ENCODE peak calls at places on chromosomes 7 and 10, in ten cellular contexts. One of them, this sample, is unnamed.

GRCh38 chr7:10022957-10023356 is 950.7 kb upstream of the PHF14 start:
- DNase-seq in H1: no peak
- DNase-seq in GM23248: peak; percentile 0
- DNase-seq in IMR-90: no peak
- DNase-seq in H9: peak; percentile 41
- DNase-seq in SK-N-SH: peak; percentile 13
- DNase-seq in neural progenitor cell: peak; percentile 62
- DNase-seq in endodermal cell: peak; percentile 74
- DNase-seq in PC-3: peak; percentile 65
- DNase-seq in fibroblast of lung: peak; percentile 6
- DNase-seq in this sample: no peak

GRCh38 chr7:100545636-100546128 is 6.7 kb downstream of the AGFG2 start:
- DNase-seq in H1: no peak
- DNase-seq in GM23248: peak; percentile 90
- DNase-seq in IMR-90: peak; percentile 86
- DNase-seq in H9: peak; percentile 68
- DNase-seq in SK-N-SH: peak; percentile 74
- DNase-seq in neural progenitor cell: peak; percentile 27
- DNase-seq in endodermal cell: peak; percentile 85
- DNase-seq in PC-3: peak; percentile 91
- DNase-seq in fibroblast of lung: peak; percentile 88
- DNase-seq in this sample: no peak

GRCh38 chr7:22060197-22060596 is 114.5 kb upstream of the CDCA7L start:
- DNase-seq in H1: no peak
- DNase-seq in GM23248: no peak
- DNase-seq in IMR-90: no peak
- DNase-seq in H9: no peak
- DNase-seq in SK-N-SH: no peak
- DNase-seq in neural progenitor cell: no peak
- DNase-seq in endodermal cell: no peak
- DNase-seq in PC-3: no peak
- DNase-seq in fibroblast of lung: no peak
- DNase-seq in this sample: no peak

GRCh38 chr10:4053940-4054339 is 268.9 kb upstream of the KLF6 start:
- DNase-seq in H1: no peak
- DNase-seq in GM23248: no peak
- DNase-seq in IMR-90: no peak
- DNase-seq in H9: no peak
- DNase-seq in SK-N-SH: no peak
- DNase-seq in neural progenitor cell: no peak
- DNase-seq in endodermal cell: no peak
- DNase-seq in PC-3: no peak
- DNase-seq in fibroblast of lung: no peak
- DNase-seq in this sample: no peak

GRCh38 chr10:103053659-103054581 is 135.8 kb downstream of the CNNM2 start:
- DNase-seq in H1: peak; percentile 60
- DNase-seq in GM23248: peak; percentile 22
- DNase-seq in IMR-90: peak; percentile 88
- DNase-seq in H9: peak; percentile 82
- DNase-seq in SK-N-SH: peak; percentile 77
- DNase-seq in neural progenitor cell: peak; percentile 78
- DNase-seq in endodermal cell: peak; percentile 85
- DNase-seq in PC-3: peak; percentile 41
- DNase-seq in fibroblast of lung: peak; percentile 79
- DNase-seq in this sample: peak; percentile 78

GRCh38 chr7:46322937-46323336 is 401.9 kb upstream of the IGFBP3 start:
- DNase-seq in H1: no peak
- DNase-seq in GM23248: no peak
- DNase-seq in IMR-90: no peak
- DNase-seq in H9: no peak
- DNase-seq in SK-N-SH: no peak
- DNase-seq in neural progenitor cell: no peak
- DNase-seq in endodermal cell: no peak
- DNase-seq in PC-3: no peak
- DNase-seq in fibroblast of lung: no peak
- DNase-seq in this sample: no peak

GRCh38 chr10:65040796-65041195 is 1519.6 kb downstream of the REEP3 start:
- DNase-seq in H1: no peak
- DNase-seq in GM23248: no peak
- DNase-seq in IMR-90: no peak
- DNase-seq in H9: no peak
- DNase-seq in SK-N-SH: no peak
- DNase-seq in neural progenitor cell: no peak
- DNase-seq in endodermal cell: no peak
- DNase-seq in PC-3: peak; percentile 39
- DNase-seq in fibroblast of lung: no peak
- DNase-seq in this sample: no peak

GRCh38 chr7:24456526-24457214 is 116.6 kb upstream of the PALS2 start:
- DNase-seq in H1: no peak
- DNase-seq in GM23248: no peak
- DNase-seq in IMR-90: no peak
- DNase-seq in H9: no peak
- DNase-seq in SK-N-SH: no peak
- DNase-seq in neural progenitor cell: no peak
- DNase-seq in endodermal cell: no peak
- DNase-seq in PC-3: no peak
- DNase-seq in fibroblast of lung: no peak
- DNase-seq in this sample: no peak

GRCh38 chr10:35925511-35925910 is 283.4 kb upstream of the FZD8 start:
- DNase-seq in H1: no peak
- DNase-seq in GM23248: peak; percentile 22
- DNase-seq in IMR-90: no peak
- DNase-seq in H9: no peak
- DNase-seq in SK-N-SH: no peak
- DNase-seq in neural progenitor cell: no peak
- DNase-seq in endodermal cell: peak; percentile 62
- DNase-seq in PC-3: peak; percentile 79
- DNase-seq in fibroblast of lung: no peak
- DNase-seq in this sample: no peak

GRCh38 chr7:32941181-32941995 is 15.9 kb upstream of the FKBP9 start:
- DNase-seq in H1: no peak
- DNase-seq in GM23248: peak; percentile 36
- DNase-seq in IMR-90: no peak
- DNase-seq in H9: peak; percentile 41
- DNase-seq in SK-N-SH: no peak
- DNase-seq in neural progenitor cell: peak; percentile 24
- DNase-seq in endodermal cell: no peak
- DNase-seq in PC-3: no peak
- DNase-seq in fibroblast of lung: no peak
- DNase-seq in this sample: no peak
- H3K9ac ChIP-seq in H1: no peak overlapping the region
- H3K9ac ChIP-seq in GM23248: peak overlapping the region; percentile 88
- H3K9ac ChIP-seq in IMR-90: peak overlapping the region; percentile 96
- H3K9ac ChIP-seq in H9: no peak overlapping the region
- H3K9ac ChIP-seq in SK-N-SH: peak overlapping the region; percentile 84
- H3K9ac ChIP-seq in neural progenitor cell: no peak overlapping the region
- H3K9ac ChIP-seq in endodermal cell: peak overlapping the region; percentile 52
- H3K9ac ChIP-seq in PC-3: no peak overlapping the region
- H3K9ac ChIP-seq in fibroblast of lung: peak overlapping the region; percentile 80
- H3K9ac ChIP-seq in this sample: no peak overlapping the region

GRCh38 chr7:120988591-120989299 is at the start of gene CPED1:
- DNase-seq in H1: peak; percentile 72
- DNase-seq in GM23248: peak; percentile 85
- DNase-seq in IMR-90: peak; percentile 90
- DNase-seq in H9: peak; percentile 60
- DNase-seq in SK-N-SH: peak; percentile 88
- DNase-seq in neural progenitor cell: peak; percentile 77
- DNase-seq in endodermal cell: peak; percentile 78
- DNase-seq in PC-3: peak; percentile 55
- DNase-seq in fibroblast of lung: peak; percentile 96
- DNase-seq in this sample: peak; percentile 15

GRCh38 chr7:120990468-120991118 is 2.1 kb downstream of the CPED1 start:
- DNase-seq in H1: no peak
- DNase-seq in GM23248: peak; percentile 33
- DNase-seq in IMR-90: peak; percentile 31
- DNase-seq in H9: no peak
- DNase-seq in SK-N-SH: peak; percentile 24
- DNase-seq in neural progenitor cell: no peak
- DNase-seq in endodermal cell: no peak
- DNase-seq in PC-3: no peak
- DNase-seq in fibroblast of lung: peak; percentile 56
- DNase-seq in this sample: no peak

GRCh38 chr7:120991133-120991532 is 2.6 kb downstream of the CPED1 start:
- DNase-seq in H1: no peak
- DNase-seq in GM23248: no peak
- DNase-seq in IMR-90: no peak
- DNase-seq in H9: no peak
- DNase-seq in SK-N-SH: no peak
- DNase-seq in neural progenitor cell: no peak
- DNase-seq in endodermal cell: no peak
- DNase-seq in PC-3: no peak
- DNase-seq in fibroblast of lung: no peak
- DNase-seq in this sample: no peak

GRCh38 chr7:120987683-120988590 is 574 bp upstream of the CPED1 start:
- DNase-seq in H1: peak; percentile 90
- DNase-seq in GM23248: peak; percentile 96
- DNase-seq in IMR-90: peak; percentile 94
- DNase-seq in H9: peak; percentile 86
- DNase-seq in SK-N-SH: peak; percentile 84
- DNase-seq in neural progenitor cell: peak; percentile 92
- DNase-seq in endodermal cell: peak; percentile 94
- DNase-seq in PC-3: peak; percentile 90
- DNase-seq in fibroblast of lung: peak; percentile 97
- DNase-seq in this sample: peak; percentile 84

GRCh38 chr7:120989571-120990220 is 1.2 kb downstream of the CPED1 start:
- DNase-seq in H1: no peak
- DNase-seq in GM23248: peak; percentile 48
- DNase-seq in IMR-90: peak; percentile 38
- DNase-seq in H9: no peak
- DNase-seq in SK-N-SH: peak; percentile 31
- DNase-seq in neural progenitor cell: no peak
- DNase-seq in endodermal cell: peak; percentile 49
- DNase-seq in PC-3: no peak
- DNase-seq in fibroblast of lung: peak; percentile 50
- DNase-seq in this sample: no peak
- H3K9ac ChIP-seq in H1: no peak overlapping the region
- H3K9ac ChIP-seq in GM23248: peak overlapping the region; percentile 78
- H3K9ac ChIP-seq in IMR-90: peak overlapping the region; percentile 87
- H3K9ac ChIP-seq in H9: no peak overlapping the region
- H3K9ac ChIP-seq in SK-N-SH: peak overlapping the region; percentile 62
- H3K9ac ChIP-seq in neural progenitor cell: no peak overlapping the region
- H3K9ac ChIP-seq in endodermal cell: no peak overlapping the region
- H3K9ac ChIP-seq in PC-3: peak overlapping the region; percentile 4
- H3K9ac ChIP-seq in fibroblast of lung: peak overlapping the region; percentile 85
- H3K9ac ChIP-seq in this sample: no peak overlapping the region

DNA sequence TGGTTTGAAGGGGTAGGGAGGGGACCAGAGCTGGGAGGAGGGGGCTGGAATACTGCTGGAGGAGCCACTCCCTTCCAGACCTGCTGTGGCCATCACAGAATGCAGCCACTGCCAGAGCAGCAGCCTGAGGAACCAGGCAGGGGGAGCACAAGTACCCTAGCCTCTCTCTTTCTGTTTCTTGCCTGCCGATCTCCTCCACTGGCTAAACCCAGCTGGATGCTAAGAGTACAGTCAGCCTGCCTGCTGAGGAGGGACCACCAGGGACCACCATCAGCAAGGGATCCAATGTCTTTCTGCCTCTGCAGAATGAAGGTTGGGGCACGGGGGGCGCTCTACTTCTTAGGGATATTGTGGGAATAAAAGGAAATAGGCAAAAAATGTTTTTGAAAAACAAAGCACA is 4.7 kb downstream of the BLVRA start:
- DNase-seq in H1: peak; percentile 48
- DNase-seq in GM23248: no peak
- DNase-seq in IMR-90: no peak
- DNase-seq in H9: peak; percentile 54
- DNase-seq in SK-N-SH: no peak
- DNase-seq in neural progenitor cell: peak; percentile 42
- DNase-seq in endodermal cell: peak; percentile 67
- DNase-seq in PC-3: no peak
- DNase-seq in fibroblast of lung: no peak
- DNase-seq in this sample: no peak
- H3K9ac ChIP-seq in H1: no peak overlapping the region
- H3K9ac ChIP-seq in GM23248: no peak overlapping the region
- H3K9ac ChIP-seq in IMR-90: no peak overlapping the region
- H3K9ac ChIP-seq in H9: no peak overlapping the region
- H3K9ac ChIP-seq in SK-N-SH: no peak overlapping the region
- H3K9ac ChIP-seq in neural progenitor cell: no peak overlapping the region
- H3K9ac ChIP-seq in endodermal cell: no peak overlapping the region
- H3K9ac ChIP-seq in PC-3: no peak overlapping the region
- H3K9ac ChIP-seq in fibroblast of lung: no peak overlapping the region
- H3K9ac ChIP-seq in this sample: no peak overlapping the region

DNA sequence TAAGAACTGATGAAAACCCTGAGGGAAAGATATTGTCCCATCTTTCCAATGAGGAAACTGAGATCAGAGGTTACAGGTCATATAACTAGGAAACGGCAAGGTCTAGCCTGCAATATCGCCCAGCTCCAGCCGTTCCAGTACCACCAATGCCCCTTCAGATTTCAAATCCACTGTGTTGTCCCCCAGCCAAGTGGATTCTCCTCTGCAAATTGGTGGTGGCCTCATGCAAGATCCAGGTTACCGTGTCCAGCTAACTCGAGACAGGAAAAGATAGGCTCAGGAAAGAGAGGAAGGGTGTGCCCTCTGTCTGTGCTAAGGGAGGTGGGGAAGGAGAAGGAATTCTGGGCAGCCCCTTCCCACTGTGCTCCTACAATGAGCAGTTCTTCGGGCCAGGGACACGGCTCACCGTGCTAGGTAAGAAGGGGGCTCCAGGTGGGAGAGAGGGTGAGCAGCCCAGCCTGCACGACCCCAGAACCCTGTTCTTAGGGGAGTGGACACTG is 25.3 kb downstream of the PRSS2 start:
- DNase-seq in H1: no peak
- DNase-seq in GM23248: no peak
- DNase-seq in IMR-90: no peak
- DNase-seq in H9: peak; percentile 42
- DNase-seq in SK-N-SH: no peak
- DNase-seq in neural progenitor cell: peak; percentile 20
- DNase-seq in endodermal cell: no peak
- DNase-seq in PC-3: peak; percentile 47
- DNase-seq in fibroblast of lung: no peak
- DNase-seq in this sample: peak; percentile 51
- H3K9ac ChIP-seq in H1: no peak overlapping the region
- H3K9ac ChIP-seq in GM23248: no peak overlapping the region
- H3K9ac ChIP-seq in IMR-90: no peak overlapping the region
- H3K9ac ChIP-seq in H9: peak overlapping the region; percentile 66
- H3K9ac ChIP-seq in SK-N-SH: no peak overlapping the region
- H3K9ac ChIP-seq in neural progenitor cell: no peak overlapping the region
- H3K9ac ChIP-seq in endodermal cell: no peak overlapping the region
- H3K9ac ChIP-seq in PC-3: peak overlapping the region; percentile 100
- H3K9ac ChIP-seq in fibroblast of lung: no peak overlapping the region
- H3K9ac ChIP-seq in this sample: peak overlapping the region; percentile 99

DNA sequence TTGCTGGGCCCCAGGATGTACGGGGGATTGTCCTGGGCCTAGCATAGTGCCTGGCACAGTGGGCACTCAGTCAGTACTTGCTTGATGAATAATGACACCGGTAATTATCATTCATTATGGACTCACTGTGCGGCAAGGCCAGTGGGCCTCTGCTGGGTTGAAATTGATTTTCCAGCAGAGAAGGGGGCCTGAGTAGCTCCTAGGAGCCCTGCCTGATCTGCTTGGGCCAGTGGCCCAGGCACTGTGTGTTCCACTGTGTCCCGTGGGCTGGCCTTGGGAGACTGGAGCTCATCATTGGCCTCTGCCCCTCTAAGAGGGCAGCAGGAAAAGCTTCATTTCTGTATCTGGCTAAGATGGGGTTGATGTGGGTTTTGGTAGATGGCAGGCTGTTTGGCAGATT is 1.4 kb downstream of the CHST3 start:
- DNase-seq in H1: no peak
- DNase-seq in GM23248: peak; percentile 53
- DNase-seq in IMR-90: no peak
- DNase-seq in H9: no peak
- DNase-seq in SK-N-SH: peak; percentile 26
- DNase-seq in neural progenitor cell: no peak
- DNase-seq in endodermal cell: no peak
- DNase-seq in PC-3: no peak
- DNase-seq in fibroblast of lung: no peak
- DNase-seq in this sample: no peak
- H3K9ac ChIP-seq in H1: no peak overlapping the region
- H3K9ac ChIP-seq in GM23248: peak overlapping the region; percentile 94
- H3K9ac ChIP-seq in IMR-90: peak overlapping the region; percentile 94
- H3K9ac ChIP-seq in H9: no peak overlapping the region
- H3K9ac ChIP-seq in SK-N-SH: peak overlapping the region; percentile 81
- H3K9ac ChIP-seq in neural progenitor cell: no peak overlapping the region
- H3K9ac ChIP-seq in endodermal cell: peak overlapping the region; percentile 54
- H3K9ac ChIP-seq in PC-3: peak overlapping the region; percentile 84
- H3K9ac ChIP-seq in fibroblast of lung: peak overlapping the region; percentile 83
- H3K9ac ChIP-seq in this sample: no peak overlapping the region

This sample was measured in DND-41.